ENCODE peak calls at places on chromosomes 2 and 18, in five cellular contexts. O is NCI-H446; P is retina; W is activated gamma-delta T cell treated with anti-CD3 and anti-CD28 coated beads, Interleukin-2, amount 50 U/mL, for 16 hours; J is stimulated activated CD4-positive, alpha-beta T cell treated with anti-CD3 and anti-CD28 coated beads, Interleukin-1b, Interleukin-23, amount 100 ng/mL, for 4 hours. Z is an unnamed sample.
A peak's percentile ranks its signal among the peaks of the same experiment; 100 is the strongest.

GRCh38 chr2:235498556-235499305 is 4.9 kb downstream of the AGAP1 start:
- DNase-seq in W (no peak), P (peak; percentile 59), J (no peak), O (no peak), Z (no peak)

GRCh38 chr18:59056706-59057492 is 82.8 kb upstream of the SEC11C start:
- DNase-seq in J (peak; percentile 31), W (peak; percentile 7), O (peak; percentile 85), P (peak; percentile 74), Z (peak; percentile 46)

GRCh38 chr2:9231291-9232165 is 24.9 kb downstream of the ASAP2 start:
- DNase-seq in O (no peak), P (no peak), J (no peak), W (no peak), Z (no peak)

GRCh38 chr18:63307555-63308200 is 11.9 kb downstream of the BCL2 start:
- DNase-seq in J (no peak), O (peak; percentile 55), W (no peak), P (peak; percentile 71), Z (peak; percentile 13)

GRCh38 chr2:37471994-37472393 is 127.6 kb downstream of the QPCT start:
- DNase-seq in J (no peak), P (no peak), W (no peak), O (no peak), Z (peak; percentile 72)

GRCh38 chr2:25311866-25312575 is 29.7 kb downstream of the DNMT3A start:
- DNase-seq in P (no peak), W (no peak), O (no peak), J (no peak), Z (no peak)

GRCh38 chr2:239223330-239224248 is 177.2 kb downstream of the HDAC4 start:
- DNase-seq in P (no peak), J (no peak), W (no peak), O (peak; percentile 27), Z (peak; percentile 82)

GRCh38 chr2:213065583-213066444 is 85.6 kb downstream of the IKZF2 start:
- DNase-seq in J (no peak), O (peak; percentile 5), W (no peak), P (peak; percentile 17), Z (peak; percentile 9)

GRCh38 chr2:190277234-190278112 is 42.2 kb downstream of the HIBCH start:
- DNase-seq in W (no peak), P (no peak), J (no peak), O (peak; percentile 39), Z (peak; percentile 24)

GRCh38 chr2:107687087-107687486 is 139.6 kb upstream of the RGPD4 start:
- DNase-seq in P (no peak), J (no peak), W (no peak), O (no peak), Z (no peak)

GRCh38 chr2:190320696-190321095 is 1.1 kb upstream of the HIBCH start:
- DNase-seq in W (no peak), O (no peak), J (peak; percentile 21), P (no peak), Z (no peak)

GRCh38 chr2:73718851-73719621 is 18.1 kb downstream of the TPRKB start:
- DNase-seq in W (no peak), P (no peak), J (no peak), O (no peak), Z (no peak)

GRCh38 chr2:11833601-11834000 is 87.2 kb downstream of the LPIN1 start:
- DNase-seq in O (no peak), J (no peak), P (no peak), W (no peak), Z (peak; percentile 87)

GRCh38 chr2:225011585-225011984 is 30.7 kb downstream of the DOCK10 start:
- DNase-seq in W (no peak), O (no peak), J (no peak), P (no peak), Z (no peak)

GRCh38 chr2:205612661-205613060 is 69.6 kb upstream of the NRP2 start:
- DNase-seq in W (no peak), J (peak; percentile 12), O (no peak), P (peak; percentile 17), Z (no peak)